ENCODE peak calls at places on chromosomes 3 and 15, in ten cellular contexts. One of them, this sample, is unnamed.
A peak's percentile ranks its signal among the peaks of the same experiment; 100 is the strongest.

GRCh38 chr15:59094077-59094476 is 10.9 kb upstream of the CCNB2 start:
- DNase-seq in COR-L47: no peak
- DNase-seq in T-cell: no peak
- DNase-seq in brain microvascular endothelial cell: no peak
- DNase-seq in AG08396: no peak
- DNase-seq in frontal cortex: no peak
- DNase-seq in Panc1: no peak
- DNase-seq in mammary epithelial cell: no peak
- DNase-seq in A673: no peak
- DNase-seq in stimulated activated naive CD8-positive, alpha-beta T cell treated with anti-CD3 and anti-CD28 coated beads, Interleukin-15, Interleukin-2, amounts not matched to agents 100 U/mL and 50 U/mL, for 24 hours: no peak
- DNase-seq in this sample: no peak

GRCh38 chr15:32959077-32959476 is 235.4 kb downstream of the FMN1 start:
- DNase-seq in COR-L47: no peak
- DNase-seq in T-cell: no peak
- DNase-seq in brain microvascular endothelial cell: peak; percentile 20
- DNase-seq in AG08396: peak; percentile 35
- DNase-seq in frontal cortex: no peak
- DNase-seq in Panc1: no peak
- DNase-seq in mammary epithelial cell: no peak
- DNase-seq in A673: no peak
- DNase-seq in stimulated activated naive CD8-positive, alpha-beta T cell treated with anti-CD3 and anti-CD28 coated beads, Interleukin-15, Interleukin-2, amounts not matched to agents 100 U/mL and 50 U/mL, for 24 hours: no peak
- DNase-seq in this sample: no peak

GRCh38 chr15:33243869-33244268 is 49.4 kb upstream of the FMN1 start:
- DNase-seq in COR-L47: no peak
- DNase-seq in T-cell: no peak
- DNase-seq in brain microvascular endothelial cell: peak; percentile 93
- DNase-seq in AG08396: peak; percentile 34
- DNase-seq in frontal cortex: no peak
- DNase-seq in Panc1: no peak
- DNase-seq in mammary epithelial cell: peak; percentile 89
- DNase-seq in A673: peak; percentile 15
- DNase-seq in stimulated activated naive CD8-positive, alpha-beta T cell treated with anti-CD3 and anti-CD28 coated beads, Interleukin-15, Interleukin-2, amounts not matched to agents 100 U/mL and 50 U/mL, for 24 hours: no peak
- DNase-seq in this sample: no peak

GRCh38 chr3:106482436-106482835 is 613.6 kb upstream of the CBLB start:
- DNase-seq in COR-L47: no peak
- DNase-seq in T-cell: no peak
- DNase-seq in brain microvascular endothelial cell: peak; percentile 65
- DNase-seq in AG08396: no peak
- DNase-seq in frontal cortex: no peak
- DNase-seq in Panc1: no peak
- DNase-seq in mammary epithelial cell: no peak
- DNase-seq in A673: peak; percentile 28
- DNase-seq in stimulated activated naive CD8-positive, alpha-beta T cell treated with anti-CD3 and anti-CD28 coated beads, Interleukin-15, Interleukin-2, amounts not matched to agents 100 U/mL and 50 U/mL, for 24 hours: no peak
- DNase-seq in this sample: no peak

GRCh38 chr15:37698679-37699078 is 235.8 kb upstream of the TMCO5A start:
- DNase-seq in COR-L47: no peak
- DNase-seq in T-cell: no peak
- DNase-seq in brain microvascular endothelial cell: peak; percentile 4
- DNase-seq in AG08396: no peak
- DNase-seq in frontal cortex: no peak
- DNase-seq in Panc1: no peak
- DNase-seq in mammary epithelial cell: peak; percentile 11
- DNase-seq in A673: no peak
- DNase-seq in stimulated activated naive CD8-positive, alpha-beta T cell treated with anti-CD3 and anti-CD28 coated beads, Interleukin-15, Interleukin-2, amounts not matched to agents 100 U/mL and 50 U/mL, for 24 hours: no peak
- DNase-seq in this sample: no peak

GRCh38 chr3:172698650-172699049 is 12.2 kb downstream of the NCEH1 start:
- DNase-seq in COR-L47: no peak
- DNase-seq in T-cell: no peak
- DNase-seq in brain microvascular endothelial cell: no peak
- DNase-seq in AG08396: no peak
- DNase-seq in frontal cortex: no peak
- DNase-seq in Panc1: no peak
- DNase-seq in mammary epithelial cell: no peak
- DNase-seq in A673: no peak
- DNase-seq in stimulated activated naive CD8-positive, alpha-beta T cell treated with anti-CD3 and anti-CD28 coated beads, Interleukin-15, Interleukin-2, amounts not matched to agents 100 U/mL and 50 U/mL, for 24 hours: no peak
- DNase-seq in this sample: no peak

GRCh38 chr15:72599855-72600464 is 54.5 kb upstream of the GOLGA6B start:
- DNase-seq in COR-L47: peak; percentile 4
- DNase-seq in T-cell: no peak
- DNase-seq in brain microvascular endothelial cell: peak; percentile 64
- DNase-seq in AG08396: peak; percentile 54
- DNase-seq in frontal cortex: peak; percentile 17
- DNase-seq in Panc1: peak; percentile 54
- DNase-seq in mammary epithelial cell: peak; percentile 34
- DNase-seq in A673: peak; percentile 60
- DNase-seq in stimulated activated naive CD8-positive, alpha-beta T cell treated with anti-CD3 and anti-CD28 coated beads, Interleukin-15, Interleukin-2, amounts not matched to agents 100 U/mL and 50 U/mL, for 24 hours: peak; percentile 19
- DNase-seq in this sample: no peak

GRCh38 chr3:57852896-57853295 is 96.8 kb downstream of the SLMAP start:
- DNase-seq in COR-L47: no peak
- DNase-seq in T-cell: no peak
- DNase-seq in brain microvascular endothelial cell: no peak
- DNase-seq in AG08396: peak; percentile 12
- DNase-seq in frontal cortex: no peak
- DNase-seq in Panc1: no peak
- DNase-seq in mammary epithelial cell: peak; percentile 12
- DNase-seq in A673: peak; percentile 1
- DNase-seq in stimulated activated naive CD8-positive, alpha-beta T cell treated with anti-CD3 and anti-CD28 coated beads, Interleukin-15, Interleukin-2, amounts not matched to agents 100 U/mL and 50 U/mL, for 24 hours: no peak
- DNase-seq in this sample: no peak

GRCh38 chr3:53820756-53821580 is 25.3 kb downstream of the CHDH start:
- DNase-seq in COR-L47: no peak
- DNase-seq in T-cell: no peak
- DNase-seq in brain microvascular endothelial cell: no peak
- DNase-seq in AG08396: no peak
- DNase-seq in frontal cortex: no peak
- DNase-seq in Panc1: no peak
- DNase-seq in mammary epithelial cell: no peak
- DNase-seq in A673: no peak
- DNase-seq in stimulated activated naive CD8-positive, alpha-beta T cell treated with anti-CD3 and anti-CD28 coated beads, Interleukin-15, Interleukin-2, amounts not matched to agents 100 U/mL and 50 U/mL, for 24 hours: no peak
- DNase-seq in this sample: peak; percentile 56

GRCh38 chr3:53833053-53833645 is 13.1 kb downstream of the CHDH start:
- DNase-seq in COR-L47: no peak
- DNase-seq in T-cell: no peak
- DNase-seq in brain microvascular endothelial cell: no peak
- DNase-seq in AG08396: no peak
- DNase-seq in frontal cortex: no peak
- DNase-seq in Panc1: no peak
- DNase-seq in mammary epithelial cell: no peak
- DNase-seq in A673: no peak
- DNase-seq in stimulated activated naive CD8-positive, alpha-beta T cell treated with anti-CD3 and anti-CD28 coated beads, Interleukin-15, Interleukin-2, amounts not matched to agents 100 U/mL and 50 U/mL, for 24 hours: no peak
- DNase-seq in this sample: no peak

GRCh38 chr3:177427540-177427939 is 230.3 kb upstream of the TBL1XR1 start:
- DNase-seq in COR-L47: no peak
- DNase-seq in T-cell: no peak
- DNase-seq in brain microvascular endothelial cell: peak; percentile 27
- DNase-seq in AG08396: peak; percentile 50
- DNase-seq in frontal cortex: no peak
- DNase-seq in Panc1: no peak
- DNase-seq in mammary epithelial cell: peak; percentile 77
- DNase-seq in A673: no peak
- DNase-seq in stimulated activated naive CD8-positive, alpha-beta T cell treated with anti-CD3 and anti-CD28 coated beads, Interleukin-15, Interleukin-2, amounts not matched to agents 100 U/mL and 50 U/mL, for 24 hours: no peak
- DNase-seq in this sample: no peak